ENCODE peak calls at places on chromosomes 6 and 20, in four cellular contexts. L is HepG2, X is WTC11, T is K562. G is an unnamed sample.
A peak's percentile ranks its signal among the peaks of the same experiment; 100 is the strongest.

GRCh38 chr6:5337573-5337972 is 76.3 kb downstream of the FARS2 start:
- DNase-seq in L (no peak), X (no peak), T (no peak), G (no peak)

GRCh38 chr6:131199568-131200272 is 64.5 kb downstream of the AKAP7 start:
- DNase-seq in L (peak; percentile 63), X (peak; percentile 61), T (peak; percentile 15), G (peak; percentile 76)

GRCh38 chr20:60131375-60131774 is 173.2 kb downstream of the CDH26 start:
- DNase-seq in L (no peak), X (no peak), T (no peak), G (no peak)

GRCh38 chr6:43740321-43740960 is 29.6 kb upstream of the VEGFA start:
- DNase-seq in L (no peak), X (no peak), T (no peak), G (no peak)

GRCh38 chr6:1316482-1317220 is 4.8 kb downstream of the FOXQ1 start:
- DNase-seq in L (peak; percentile 70), X (peak; percentile 69), T (no peak), G (no peak)

GRCh38 chr20:63017826-63018411 is 11.2 kb upstream of the BHLHE23 start:
- DNase-seq in L (no peak), X (peak; percentile 10), T (no peak), G (no peak)

GRCh38 chr6:40789143-40789764 is 202.1 kb upstream of the LRFN2 start:
- DNase-seq in L (no peak), X (no peak), T (no peak), G (no peak)

GRCh38 chr20:47231382-47232042 is 125.0 kb downstream of the ZMYND8 start:
- DNase-seq in L (no peak), X (no peak), T (no peak), G (no peak)

GRCh38 chr6:89221971-89222887 is 5.1 kb upstream of the GABRR1 start:
- DNase-seq in L (no peak), X (no peak), T (no peak), G (no peak)

GRCh38 chr6:117167520-117168271 is 97.7 kb upstream of the VGLL2 start:
- DNase-seq in L (no peak), X (peak; percentile 11), T (no peak), G (peak; percentile 25)

GRCh38 chr20:13220194-13220856 is 749 bp upstream of the ISM1 start:
- DNase-seq in L (no peak), X (peak; percentile 78), T (no peak), G (peak; percentile 50)

GRCh38 chr6:166629628-166630027 is 2.6 kb upstream of the RPS6KA2 start:
- DNase-seq in L (no peak), X (no peak), T (peak; percentile 14), G (no peak)

GRCh38 chr6:42349753-42350573 is 101.8 kb downstream of the TRERF1 start:
- DNase-seq in L (no peak), X (no peak), T (no peak), G (no peak)

GRCh38 chr6:164928366-164929154 is 380.8 kb downstream of the C6orf118 start:
- DNase-seq in L (no peak), X (no peak), T (no peak), G (no peak)

GRCh38 chr6:89048985-89049384 is 31.6 kb upstream of the PNRC1 start:
- DNase-seq in L (no peak), X (no peak), T (no peak), G (no peak)

GRCh38 chr20:20664795-20665194 is 47.6 kb downstream of the RALGAPA2 start:
- DNase-seq in L (peak; percentile 71), X (no peak), T (peak; percentile 21), G (peak; percentile 39)

GRCh38 chr6:80698459-80698858 is 592.0 kb downstream of the BCKDHB start:
- DNase-seq in L (no peak), X (no peak), T (no peak), G (no peak)

GRCh38 chr20:57724610-57725405 is 15.0 kb upstream of the PMEPA1 start:
- DNase-seq in L (no peak), X (no peak), T (no peak), G (no peak)

GRCh38 chr20:37145014-37145413 is 34.1 kb upstream of the RPN2 start:
- DNase-seq in L (no peak), X (no peak), T (no peak), G (no peak)

GRCh38 chr6:170444056-170444505 is 109.0 kb downstream of the PSMB1 start:
- DNase-seq in L (no peak), X (no peak), T (no peak), G (no peak)

GRCh38 chr6:109760208-109760607 is 69.1 kb downstream of the FIG4 start:
- DNase-seq in L (no peak), X (no peak), T (no peak), G (no peak)

GRCh38 chr6:109227646-109228045 is 132.3 kb downstream of the CEP57L1 start:
- DNase-seq in L (no peak), X (no peak), T (no peak), G (no peak)

GRCh38 chr6:7703148-7703680 is 22.7 kb upstream of the BMP6 start:
- DNase-seq in L (no peak), X (no peak), T (no peak), G (no peak)

GRCh38 chr6:27188206-27188884 is 59.2 kb upstream of the PRSS16 start:
- DNase-seq in L (peak; percentile 6), X (peak; percentile 68), T (peak; percentile 89), G (peak; percentile 68)

GRCh38 chr6:114176726-114177125 is 166.1 kb downstream of the HS3ST5 start:
- DNase-seq in L (no peak), X (no peak), T (no peak), G (no peak)

GRCh38 chr6:157731221-157731620 is 91.8 kb upstream of the SNX9 start:
- DNase-seq in L (no peak), X (no peak), T (no peak), G (no peak)

GRCh38 chr6:83615025-83615999 is 93.6 kb downstream of the SNAP91 start:
- DNase-seq in L (peak; percentile 18), X (no peak), T (peak; percentile 48), G (peak; percentile 31)

GRCh38 chr6:95576218-95576617 is 1.1 kb upstream of the MANEA start:
- DNase-seq in L (no peak), X (no peak), T (peak; percentile 19), G (no peak)

DNA sequence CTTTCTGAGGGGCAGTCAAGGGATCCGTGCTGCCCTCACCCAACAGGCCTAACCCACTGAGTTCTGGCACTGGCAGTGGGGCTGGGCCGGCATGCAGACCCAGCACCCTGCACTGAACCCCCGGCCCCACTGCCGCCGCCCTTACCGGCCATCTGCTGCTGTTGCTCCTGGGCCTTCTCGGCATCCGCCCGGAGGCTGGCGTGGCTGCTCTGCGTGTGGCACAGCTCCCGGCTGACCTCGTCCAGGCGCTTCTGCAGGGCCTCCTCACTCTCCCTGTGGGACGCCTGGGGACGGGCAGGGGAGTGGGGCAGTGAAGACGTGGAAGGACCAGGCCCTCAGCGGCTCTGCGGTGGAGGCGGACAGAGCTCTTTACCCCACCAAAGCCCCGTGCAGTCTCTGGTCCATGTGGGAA is 52.4 kb downstream of the RRBP1 start:
- DNase-seq in L (no peak), X (no peak), T (no peak), G (no peak)
- TF ChIP-seq ELF4 in L (no peak), X (no peak), T (no peak), G (no peak)

GRCh38 chr6:134119481-134119880 is 67.1 kb upstream of the SLC2A12 start:
- DNase-seq in L (no peak), X (no peak), T (no peak), G (no peak)
- TF ChIP-seq ELF4 in L (no peak), X (no peak), T (no peak), G (no peak)

GRCh38 chr6:160418370-160418769 is 70.2 kb downstream of the SLC22A3 start:
- DNase-seq in L (peak; percentile 22), X (no peak), T (no peak), G (no peak)
- TF ChIP-seq ELF4 in L (no peak), X (no peak), T (no peak), G (no peak)

GRCh38 chr20:35627121-35627520 is 11.5 kb downstream of the SPAG4 start:
- DNase-seq in L (no peak), X (no peak), T (no peak), G (no peak)

GRCh38 chr20:35625584-35626385 is 10.2 kb downstream of the SPAG4 start:
- DNase-seq in L (no peak), X (no peak), T (no peak), G (no peak)

GRCh38 chr20:35629432-35630145 is 14.0 kb downstream of the SPAG4 start:
- DNase-seq in L (no peak), X (no peak), T (no peak), G (no peak)

GRCh38 chr20:35630636-35631035 is 15.0 kb downstream of the SPAG4 start:
- DNase-seq in L (no peak), X (no peak), T (no peak), G (no peak)

DNA sequence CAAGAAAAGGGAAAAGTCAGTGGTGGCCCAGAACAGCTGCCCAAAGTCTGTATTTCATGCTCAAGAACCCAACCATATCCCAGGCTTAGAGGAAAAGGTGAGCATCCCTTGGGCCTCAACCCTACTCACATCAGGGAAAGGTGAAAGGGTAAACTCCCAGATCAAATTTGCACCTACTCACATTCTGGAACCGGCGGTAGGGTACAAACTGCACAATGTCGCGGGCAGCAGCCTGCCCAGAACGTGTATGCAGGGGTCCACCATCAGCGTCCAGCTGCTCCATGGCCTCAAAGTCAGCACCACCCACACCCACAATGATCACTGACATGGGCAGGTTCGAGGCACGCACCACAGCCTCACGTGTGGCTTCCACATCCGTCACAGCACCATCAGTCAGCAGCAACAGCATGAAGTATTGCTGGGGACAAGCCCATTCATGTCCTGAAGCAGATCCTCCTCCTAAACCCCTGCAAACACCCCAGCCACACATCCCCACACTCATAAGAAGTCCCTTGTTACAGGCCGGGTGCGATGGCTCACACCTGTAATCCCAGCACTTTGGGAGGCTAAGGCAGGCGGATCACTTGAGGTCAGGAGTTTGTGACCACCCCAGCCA is 10.9 kb downstream of the SPAG4 start:
- DNase-seq in L (no peak), X (no peak), T (no peak), G (no peak)
- TF ChIP-seq ELF4 in L (no peak), X (no peak), T (no peak), G (no peak)

DNA sequence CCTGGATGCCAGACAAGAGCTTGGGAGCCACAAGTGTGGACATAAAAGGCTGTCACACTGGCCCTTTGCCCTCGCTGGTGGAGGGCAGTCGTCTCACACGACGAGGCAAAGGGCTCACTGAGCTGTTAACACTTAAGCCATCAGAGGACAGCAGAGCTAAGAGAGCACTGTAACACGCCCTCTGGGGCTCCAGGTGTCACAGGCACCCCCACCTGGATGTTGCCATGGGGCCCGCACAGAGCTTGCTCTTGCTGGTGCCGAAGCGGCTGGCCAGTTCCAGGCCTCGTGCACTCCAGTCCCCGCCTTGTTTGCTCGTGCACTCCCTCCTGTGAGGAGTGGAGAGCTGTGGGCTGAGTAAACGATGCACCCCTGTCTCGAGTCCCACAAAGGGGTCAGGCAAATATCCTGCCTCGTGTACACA is 37.4 kb downstream of the SLC35D3 start:
- DNase-seq in L (no peak), X (peak; percentile 64), T (peak; percentile 23), G (no peak)
- TF ChIP-seq ELF4 in L (no peak), X (no peak), T (no peak), G (no peak)

G was measured in HEK293T.